ENCODE peak calls at places on chromosomes 4 and X, in four cellular contexts. Q is pancreas, E is heart left ventricle, K is HFFc6. I is an unnamed sample.
A peak's percentile ranks its signal among the peaks of the same experiment; 100 is the strongest.

GRCh38 chr4:81135501-81135900 is 79.5 kb downstream of the PRKG2 start:
- DNase-seq in Q (no peak), E (no peak), K (no peak), I (no peak)

GRCh38 chr4:146179784-146180405 is 4.4 kb downstream of the LSM6 start:
- DNase-seq in Q (no peak), E (no peak), K (no peak), I (no peak)

GRCh38 chrX:119757979-119758681 is at the start of gene SOWAHD:
- DNase-seq in Q (peak; percentile 37), E (peak; percentile 59), K (no peak), I (no peak)

GRCh38 chr4:76615999-76616398 is 181.0 kb downstream of the SHROOM3 start:
- DNase-seq in Q (no peak), E (no peak), K (no peak), I (peak; percentile 59)

GRCh38 chr4:79626102-79626501 is 218.1 kb upstream of the GK2 start:
- DNase-seq in Q (no peak), E (no peak), K (no peak), I (no peak)

GRCh38 chr4:122652379-122652778 is 31.5 kb upstream of the IL21 start:
- DNase-seq in Q (no peak), E (no peak), K (peak; percentile 59), I (peak; percentile 45)

GRCh38 chrX:153164733-153165132 is 14.4 kb upstream of the MAGEA1 start:
- DNase-seq in Q (no peak), E (no peak), K (no peak), I (no peak)

GRCh38 chrX:153863251-153863991 is 22.6 kb downstream of the L1CAM start:
- DNase-seq in Q (no peak), E (no peak), K (no peak), I (no peak)

GRCh38 chrX:150690126-150690525 is 3.1 kb upstream of the MTMR1 start:
- DNase-seq in Q (no peak), E (no peak), K (peak; percentile 94), I (peak; percentile 45)

GRCh38 chrX:22015144-22015750 is 16.9 kb upstream of the PHEX start:
- DNase-seq in Q (no peak), E (no peak), K (no peak), I (no peak)

GRCh38 chrX:139290310-139290709 is 240.2 kb upstream of the F9 start:
- DNase-seq in Q (no peak), E (no peak), K (no peak), I (no peak)

GRCh38 chr4:176793060-176793605 is 411 bp upstream of the VEGFC start:
- DNase-seq in Q (no peak), E (no peak), K (no peak), I (no peak)

GRCh38 chr4:125520258-125520990 is 205.7 kb downstream of the FAT4 start:
- DNase-seq in Q (no peak), E (no peak), K (no peak), I (no peak)

GRCh38 chr4:123587983-123588494 is 191.4 kb downstream of the SPRY1 start:
- DNase-seq in Q (no peak), E (peak; percentile 47), K (peak; percentile 89), I (peak; percentile 95)

GRCh38 chr4:176641237-176641636 is 151.5 kb downstream of the VEGFC start:
- DNase-seq in Q (no peak), E (no peak), K (peak; percentile 61), I (no peak)

GRCh38 chrX:146907391-146908240 is 93.1 kb upstream of the CXorf51A start:
- DNase-seq in Q (no peak), E (no peak), K (no peak), I (no peak)

GRCh38 chr4:139582044-139582443 is 26.0 kb upstream of the SETD7 start:
- DNase-seq in Q (no peak), E (no peak), K (no peak), I (no peak)
- TF ChIP-seq CTCF in Q (no peak), E (no peak), K (peak; percentile 32), I (peak; percentile 18)

GRCh38 chr4:184472540-184473264 is 1.6 kb downstream of the IRF2 start:
- DNase-seq in Q (peak; percentile 87), E (peak; percentile 92), K (peak; percentile 61), I (no peak)
- TF ChIP-seq CTCF in Q (no peak), E (no peak), K (peak; percentile 30), I (no peak)

GRCh38 chrX:45849261-45849660 is 648.6 kb upstream of the DIPK2B start:
- DNase-seq in Q (no peak), E (no peak), K (peak; percentile 78), I (peak; percentile 67)
- TF ChIP-seq CTCF in Q (no peak), E (no peak), K (peak; percentile 66), I (peak; percentile 55)

GRCh38 chrX:102063445-102064074 is 61.9 kb upstream of the TCEAL2 start:
- DNase-seq in Q (no peak), E (no peak), K (no peak), I (no peak)

DNA sequence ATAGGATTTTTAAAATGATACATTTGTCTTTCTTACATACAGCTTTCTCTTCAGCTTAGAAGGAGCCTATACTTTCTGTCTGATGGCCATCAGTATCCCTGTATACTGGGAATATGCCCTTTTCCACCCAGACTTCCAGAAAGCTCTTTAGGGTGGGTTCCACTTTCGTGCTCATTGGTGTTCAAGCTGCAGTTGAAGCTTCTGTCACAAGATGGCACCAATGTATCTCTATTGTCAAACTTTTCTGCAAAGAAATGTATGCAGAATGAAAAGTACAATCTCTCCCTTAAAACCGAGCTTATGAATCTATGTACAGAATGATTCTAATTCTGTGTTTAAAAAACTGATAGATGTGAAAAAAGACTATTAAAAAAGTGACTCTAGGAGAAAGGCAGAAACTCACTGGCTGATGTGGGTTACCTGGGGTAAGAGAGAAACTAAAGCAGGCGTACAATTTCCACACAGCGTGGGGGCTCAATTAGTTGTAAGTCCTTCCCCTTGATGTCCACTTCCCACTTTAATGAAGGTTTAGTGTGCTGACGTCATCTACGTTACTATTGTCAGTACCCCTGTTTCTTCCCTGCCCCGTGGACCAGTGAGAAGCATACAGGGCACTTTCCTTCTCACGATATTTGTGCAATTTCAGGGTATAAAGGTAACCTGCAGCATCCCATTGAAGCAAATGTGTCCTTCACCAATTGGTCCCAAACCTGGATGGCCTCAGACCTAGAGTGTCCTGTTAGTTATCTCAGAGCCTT is 57.3 kb upstream of the TCEAL2 start:
- DNase-seq in Q (no peak), E (no peak), K (peak; percentile 19), I (no peak)
- TF ChIP-seq CTCF in Q (no peak), E (peak; percentile 6), K (peak; percentile 69), I (peak; percentile 56)

DNA sequence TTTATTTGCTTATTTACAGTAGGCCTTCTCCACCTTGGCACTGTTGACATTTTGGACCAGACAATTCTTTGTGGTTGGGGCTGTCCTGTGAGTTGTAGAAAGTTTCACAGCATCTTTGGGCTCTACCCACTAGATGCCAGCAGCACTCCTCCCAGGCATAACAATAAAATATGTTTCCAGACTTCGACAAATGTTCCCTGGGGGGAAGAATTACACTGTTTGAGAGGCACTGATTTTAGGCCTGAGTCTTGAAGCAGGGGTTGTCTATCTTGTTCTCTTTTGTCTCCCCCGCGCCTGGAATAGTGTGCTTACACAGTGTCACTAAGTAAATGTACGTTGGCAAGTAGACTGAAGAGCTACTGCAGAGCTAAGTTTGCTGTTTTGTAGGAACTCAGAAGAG is 254.4 kb upstream of the BOD1L1 start:
- DNase-seq in Q (no peak), E (no peak), K (no peak), I (no peak)
- TF ChIP-seq CTCF in Q (no peak), E (no peak), K (peak; percentile 46), I (peak; percentile 36)

GRCh38 chrX:48806088-48806487 is 4.2 kb downstream of the HDAC6 start:
- DNase-seq in Q (no peak), E (no peak), K (no peak), I (no peak)
- TF ChIP-seq CTCF in Q (no peak), E (no peak), K (no peak), I (no peak)

DNA sequence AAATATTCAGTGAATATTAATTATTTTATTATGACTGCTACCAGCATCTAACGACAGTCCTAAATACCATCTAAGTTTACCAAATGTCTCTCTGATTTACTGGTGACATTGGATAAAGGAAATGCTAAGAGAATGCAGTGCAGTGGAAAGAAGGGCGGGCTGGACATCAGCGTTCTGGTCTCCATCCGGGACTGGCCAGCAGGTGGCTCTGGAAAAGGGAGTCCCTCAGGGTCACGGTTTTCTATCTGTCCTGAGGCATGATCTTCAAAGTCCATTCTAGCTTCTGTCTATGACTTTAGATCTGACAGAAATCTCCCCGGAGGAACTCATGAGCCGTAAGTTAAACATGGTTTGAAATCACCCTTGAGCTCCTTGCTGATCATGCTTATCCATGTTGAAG is 3.3 kb downstream of the TRIM2 start:
- DNase-seq in Q (peak; percentile 41), E (peak; percentile 56), K (peak; percentile 37), I (no peak)
- TF ChIP-seq CTCF in Q (no peak), E (peak; percentile 52), K (peak; percentile 80), I (peak; percentile 59)